ENCODE peak calls at places on chromosome 4, in seven cellular contexts. B, N, Y, W, E, Q and V are unnamed samples. For H3K27me3, the result is how much of the 10 kb centered on the place peaks cover.

GRCh38 chr4:89534356-89534755 is 226.8 kb upstream of the GPRIN3 start:
- DNase-seq in B (no peak), N (no peak), Y (no peak), W (no peak), E (no peak), Q (no peak), V (no peak)

GRCh38 chr4:123481034-123481433 is 84.4 kb downstream of the SPRY1 start:
- DNase-seq in B (no peak), N (no peak), Y (no peak), W (no peak), E (peak), Q (no peak), V (peak)

GRCh38 chr4:109994415-109994827 is 81.7 kb downstream of the EGF start:
- DNase-seq in B (no peak), N (no peak), Y (no peak), W (no peak), E (no peak), Q (no peak), V (no peak)

GRCh38 chr4:188423039-188423438 is 283.8 kb downstream of the TRIML1 start:
- DNase-seq in B (no peak), N (no peak), Y (no peak), W (no peak), E (peak), Q (no peak), V (no peak)

GRCh38 chr4:169029947-169030346 is 19.9 kb upstream of the CBR4 start:
- DNase-seq in B (no peak), N (no peak), Y (no peak), W (no peak), E (no peak), Q (no peak), V (no peak)

GRCh38 chr4:128354205-128354821 is 66.7 kb upstream of the PGRMC2 start:
- DNase-seq in B (no peak), N (no peak), Y (no peak), W (no peak), E (peak), Q (peak), V (peak)

GRCh38 chr4:70334681-70335080 is at the start of gene CABS1:
- DNase-seq in B (no peak), N (no peak), Y (no peak), W (no peak), E (no peak), Q (no peak), V (no peak)

GRCh38 chr4:112378858-112379257 is 81.7 kb downstream of the ALPK1 start:
- DNase-seq in B (no peak), N (peak), Y (no peak), W (no peak), E (no peak), Q (peak), V (no peak)

GRCh38 chr4:80532674-80533333 is 197.3 kb downstream of the CFAP299 start:
- DNase-seq in B (no peak), N (no peak), Y (no peak), W (no peak), E (no peak), Q (peak), V (no peak)

GRCh38 chr4:159070742-159071141 is 32.1 kb upstream of the RAPGEF2 start:
- DNase-seq in B (peak), N (no peak), Y (no peak), W (no peak), E (peak), Q (no peak), V (peak)

GRCh38 chr4:41957634-41958033 is 22.4 kb downstream of the TMEM33 start:
- DNase-seq in B (no peak), N (peak), Y (no peak), W (no peak), E (peak), Q (peak), V (no peak)

GRCh38 chr4:88952081-88952480 is 104.9 kb downstream of the FAM13A start:
- DNase-seq in B (no peak), N (no peak), Y (no peak), W (no peak), E (no peak), Q (no peak), V (no peak)

GRCh38 chr4:1195894-1196401 is 23.6 kb upstream of the SPON2 start:
- DNase-seq in B (peak), N (no peak), Y (peak), W (no peak), E (no peak), Q (no peak), V (no peak)

GRCh38 chr4:71300964-71301363 is 37.9 kb upstream of the SLC4A4 start:
- DNase-seq in B (no peak), N (no peak), Y (no peak), W (no peak), E (no peak), Q (no peak), V (no peak)

GRCh38 chr4:53674891-53675290 is 83.6 kb upstream of the LNX1 start:
- DNase-seq in B (no peak), N (no peak), Y (no peak), W (no peak), E (no peak), Q (no peak), V (no peak)

GRCh38 chr4:102632236-102632635 is 128.5 kb downstream of the MANBA start:
- DNase-seq in B (no peak), N (no peak), Y (no peak), W (no peak), E (no peak), Q (no peak), V (no peak)

GRCh38 chr4:123786159-123786915 is 389.7 kb downstream of the SPRY1 start:
- DNase-seq in B (no peak), N (no peak), Y (no peak), W (no peak), E (no peak), Q (no peak), V (no peak)

GRCh38 chr4:88104902-88105610 is 53.4 kb downstream of the ABCG2 start:
- DNase-seq in B (no peak), N (no peak), Y (no peak), W (no peak), E (peak), Q (no peak), V (peak)

GRCh38 chr4:30295652-30296051 is 424.5 kb upstream of the PCDH7 start:
- DNase-seq in B (no peak), N (peak), Y (no peak), W (peak), E (no peak), Q (peak), V (no peak)

GRCh38 chr4:184911310-184911709 is 85.5 kb upstream of the ACSL1 start:
- DNase-seq in B (no peak), N (no peak), Y (no peak), W (no peak), E (peak), Q (no peak), V (peak)

GRCh38 chr4:3321295-3321889 is 28.6 kb downstream of the RGS12 start:
- DNase-seq in B (no peak), N (no peak), Y (no peak), W (no peak), E (no peak), Q (no peak), V (no peak)

GRCh38 chr4:770022-770421 is 55.9 kb downstream of the CPLX1 start:
- DNase-seq in B (no peak), N (no peak), Y (no peak), W (no peak), E (no peak), Q (no peak), V (no peak)

GRCh38 chr4:119116925-119117900 is 18.4 kb upstream of the MYOZ2 start:
- DNase-seq in B (no peak), N (no peak), Y (no peak), W (no peak), E (no peak), Q (no peak), V (no peak)

GRCh38 chr4:150415213-150415612 is 166.7 kb upstream of the MAB21L2 start:
- DNase-seq in B (no peak), N (no peak), Y (no peak), W (no peak), E (no peak), Q (no peak), V (no peak)
- H3K27ac ChIP-seq in B (no peak), N (no peak), Y (no peak), W (no peak), E (no peak), Q (no peak), V (no peak)

GRCh38 chr4:78596111-78596742 is 44.7 kb downstream of the ANXA3 start:
- DNase-seq in B (no peak), N (no peak), Y (no peak), W (no peak), E (no peak), Q (no peak), V (no peak)
- H3K27me3 ChIP-seq in B (under half), N (under half), Y (under half), W (under half), E (under half), Q (under half), V (under half)

GRCh38 chr4:64718091-64718490 is 308.8 kb upstream of the TECRL start:
- DNase-seq in B (no peak), N (peak), Y (no peak), W (no peak), E (peak), Q (peak), V (no peak)
- TF ChIP-seq CTCF in B (no peak), N (no peak), Y (no peak), W (peak), E (peak), Q (peak), V (no peak)

GRCh38 chr4:140986045-140986444 is 147.2 kb downstream of the RNF150 start:
- DNase-seq in B (no peak), N (no peak), Y (no peak), W (no peak), E (no peak), Q (no peak), V (no peak)
- H3K27ac ChIP-seq in B (no peak), N (no peak), Y (no peak), W (no peak), E (no peak), Q (no peak), V (no peak)

GRCh38 chr4:106105697-106106096 is 210.3 kb downstream of the TBCK start:
- DNase-seq in B (no peak), N (no peak), Y (no peak), W (no peak), E (no peak), Q (no peak), V (no peak)
- H3K27me3 ChIP-seq in B (under half), N (under half), Y (under half), W (under half), E (under half), Q (under half), V (under half)